ENCODE peak calls at places on chromosomes 11 and 22, in six cellular contexts. Z is stimulated activated CD4-positive, alpha-beta T cell treated with anti-CD3 and anti-CD28 coated beads, Interleukin-12 subunit alpha, Interleukin-12 subunit beta, amount 100 ng/mL, for 48 hours; X is CD8-positive, alpha-beta memory T cell; W is foreskin fibroblast; C is epithelial cell of prostate; A is A172. J is an unnamed sample.

GRCh38 chr11:133992121-133992520 is 35.4 kb upstream of the IGSF9B start:
- DNase-seq in Z (no peak), X (no peak), W (no peak), C (no peak), A (no peak), J (no peak)

GRCh38 chr22:21942407-21942895 is 10.2 kb downstream of the PPM1F start:
- DNase-seq in Z (peak; percentile 10), X (no peak), W (peak; percentile 85), C (peak; percentile 46), A (peak; percentile 90), J (peak; percentile 87)

GRCh38 chr11:90629251-90629806 is 406.5 kb upstream of the CHORDC1 start:
- DNase-seq in Z (no peak), X (no peak), W (no peak), C (no peak), A (no peak), J (no peak)

GRCh38 chr11:12767022-12767421 is 92.8 kb downstream of the TEAD1 start:
- DNase-seq in Z (no peak), X (no peak), W (peak; percentile 35), C (no peak), A (no peak), J (no peak)

GRCh38 chr22:40955516-40955915 is 4.3 kb downstream of the RBX1 start:
- DNase-seq in Z (no peak), X (no peak), W (peak; percentile 41), C (no peak), A (no peak), J (no peak)

GRCh38 chr22:28013611-28014010 is 94.6 kb upstream of the PITPNB start:
- DNase-seq in Z (no peak), X (no peak), W (no peak), C (no peak), A (no peak), J (no peak)

GRCh38 chr11:117907276-117908110 is 21.7 kb downstream of the TMPRSS13 start:
- DNase-seq in Z (peak; percentile 32), X (peak; percentile 37), W (peak; percentile 89), C (peak; percentile 83), A (peak; percentile 93), J (peak; percentile 89)

GRCh38 chr11:64441127-64441526 is 82.2 kb downstream of the RPS6KA4 start:
- DNase-seq in Z (no peak), X (no peak), W (no peak), C (no peak), A (no peak), J (no peak)

GRCh38 chr11:108944486-108945178 is 279.8 kb downstream of the DDX10 start:
- DNase-seq in Z (no peak), X (no peak), W (no peak), C (no peak), A (no peak), J (no peak)

GRCh38 chr11:77127969-77128691 is at the start of gene MYO7A:
- DNase-seq in Z (no peak), X (no peak), W (peak; percentile 37), C (no peak), A (no peak), J (no peak)

J was measured in PC-3.